ENCODE peak calls at places on chromosomes 16 and 17, in six cellular contexts. H, V, L, D, T and Y are unnamed samples.

GRCh38 chr17:21549107-21549687 is 143.1 kb upstream of the KCNJ18 start:
- DNase-seq in V (peak; percentile 61), D (no peak), T (peak; percentile 73), L (peak; percentile 78), H (no peak), Y (peak; percentile 61)

GRCh38 chr17:58092797-58093385 is 9.7 kb downstream of the DYNLL2 start:
- DNase-seq in D (no peak), H (no peak), V (peak; percentile 41), T (no peak), L (no peak), Y (no peak)

GRCh38 chr16:75385507-75386152 is 47.7 kb downstream of the CFDP1 start:
- DNase-seq in V (peak; percentile 59), L (peak; percentile 93), T (peak; percentile 80), H (peak; percentile 66), D (peak; percentile 33), Y (peak; percentile 73)

GRCh38 chr16:74437-75318 is 2.2 kb upstream of the RHBDF1 start:
- DNase-seq in T (no peak), H (no peak), V (no peak), D (no peak), L (no peak), Y (no peak)

GRCh38 chr17:16158721-16159120 is 56.6 kb downstream of the NCOR1 start:
- DNase-seq in L (peak; percentile 9), H (no peak), T (peak; percentile 38), V (no peak), D (no peak), Y (peak; percentile 33)

GRCh38 chr17:28033972-28034714 is 8.3 kb upstream of the NLK start:
- DNase-seq in D (no peak), T (peak; percentile 95), H (no peak), L (peak; percentile 93), V (peak; percentile 39), Y (peak; percentile 92)

GRCh38 chr16:4097826-4098240 is 18.4 kb downstream of the ADCY9 start:
- DNase-seq in V (no peak), T (no peak), D (no peak), H (no peak), L (no peak), Y (no peak)

GRCh38 chr16:30005341-30006094 is 5.3 kb downstream of the DOC2A start:
- DNase-seq in D (no peak), L (peak; percentile 75), T (no peak), V (no peak), H (peak; percentile 70), Y (no peak)

GRCh38 chr17:77753691-77754265 is 204.7 kb upstream of the TNRC6C start:
- DNase-seq in H (no peak), D (no peak), T (no peak), V (no peak), L (no peak), Y (no peak)

GRCh38 chr17:40178660-40179059 is 1.4 kb downstream of the RAPGEFL1 start:
- DNase-seq in T (no peak), H (no peak), D (no peak), L (no peak), V (no peak), Y (no peak)

GRCh38 chr17:40074871-40075215 is 12.1 kb downstream of the THRA start:
- DNase-seq in V (no peak), L (peak; percentile 43), T (no peak), D (no peak), H (no peak), Y (no peak)

GRCh38 chr16:85123891-85124635 is 11.8 kb upstream of the CIBAR2 start:
- DNase-seq in L (peak; percentile 74), T (peak; percentile 92), D (no peak), V (peak; percentile 71), H (peak; percentile 40), Y (peak; percentile 85)

GRCh38 chr17:14790518-14790917 is 474.6 kb downstream of the PMP22 start:
- DNase-seq in H (peak; percentile 6), V (no peak), L (peak; percentile 29), D (no peak), T (no peak), Y (no peak)

GRCh38 chr16:57082664-57083063 is 9.7 kb upstream of the CPNE2 start:
- DNase-seq in H (no peak), V (no peak), T (no peak), D (no peak), L (no peak), Y (no peak)

GRCh38 chr17:16013943-16014407 is 14.4 kb downstream of the TTC19 start:
- DNase-seq in D (no peak), T (peak; percentile 86), L (peak; percentile 80), H (peak; percentile 24), V (peak; percentile 70), Y (peak; percentile 81)

GRCh38 chr17:7240375-7240774 is 1.1 kb upstream of the PHF23 start:
- DNase-seq in L (no peak), V (no peak), D (no peak), H (no peak), T (no peak), Y (no peak)

GRCh38 chr17:39939588-39940419 is 12.3 kb downstream of the LRRC3C start:
- DNase-seq in V (peak; percentile 76), T (peak; percentile 95), D (peak; percentile 71), L (peak; percentile 93), H (peak; percentile 58), Y (peak; percentile 94)

GRCh38 chr17:64991726-64992125 is 64.8 kb downstream of the GNA13 start:
- DNase-seq in H (no peak), D (no peak), V (no peak), T (no peak), L (no peak), Y (no peak)

GRCh38 chr17:58375811-58376210 is 23.8 kb upstream of the SUPT4H1 start:
- DNase-seq in H (no peak), V (no peak), T (no peak), L (no peak), D (no peak), Y (no peak)

GRCh38 chr17:60989439-60989838 is 311.8 kb downstream of the BCAS3 start:
- DNase-seq in V (no peak), D (no peak), L (no peak), H (no peak), T (no peak), Y (no peak)

GRCh38 chr17:70869402-70870085 is 700.2 kb downstream of the KCNJ2 start:
- DNase-seq in D (no peak), H (peak; percentile 37), T (no peak), V (no peak), L (no peak), Y (no peak)

GRCh38 chr17:1177099-1177996 is 2.4 kb downstream of the ABR start:
- DNase-seq in T (peak; percentile 70), H (no peak), L (peak; percentile 72), V (no peak), D (no peak), Y (peak; percentile 56)

GRCh38 chr16:85136705-85137322 is 24.5 kb upstream of the CIBAR2 start:
- DNase-seq in H (no peak), T (no peak), V (no peak), L (no peak), D (no peak), Y (no peak)

GRCh38 chr16:84082110-84082509 is 34.6 kb downstream of the MBTPS1 start:
- DNase-seq in D (no peak), V (no peak), L (peak; percentile 3), T (no peak), H (no peak), Y (no peak)
- TF ChIP-seq EZH2 in D (no peak), V (no peak), L (no peak), T (no peak), H (no peak), Y (no peak)

DNA sequence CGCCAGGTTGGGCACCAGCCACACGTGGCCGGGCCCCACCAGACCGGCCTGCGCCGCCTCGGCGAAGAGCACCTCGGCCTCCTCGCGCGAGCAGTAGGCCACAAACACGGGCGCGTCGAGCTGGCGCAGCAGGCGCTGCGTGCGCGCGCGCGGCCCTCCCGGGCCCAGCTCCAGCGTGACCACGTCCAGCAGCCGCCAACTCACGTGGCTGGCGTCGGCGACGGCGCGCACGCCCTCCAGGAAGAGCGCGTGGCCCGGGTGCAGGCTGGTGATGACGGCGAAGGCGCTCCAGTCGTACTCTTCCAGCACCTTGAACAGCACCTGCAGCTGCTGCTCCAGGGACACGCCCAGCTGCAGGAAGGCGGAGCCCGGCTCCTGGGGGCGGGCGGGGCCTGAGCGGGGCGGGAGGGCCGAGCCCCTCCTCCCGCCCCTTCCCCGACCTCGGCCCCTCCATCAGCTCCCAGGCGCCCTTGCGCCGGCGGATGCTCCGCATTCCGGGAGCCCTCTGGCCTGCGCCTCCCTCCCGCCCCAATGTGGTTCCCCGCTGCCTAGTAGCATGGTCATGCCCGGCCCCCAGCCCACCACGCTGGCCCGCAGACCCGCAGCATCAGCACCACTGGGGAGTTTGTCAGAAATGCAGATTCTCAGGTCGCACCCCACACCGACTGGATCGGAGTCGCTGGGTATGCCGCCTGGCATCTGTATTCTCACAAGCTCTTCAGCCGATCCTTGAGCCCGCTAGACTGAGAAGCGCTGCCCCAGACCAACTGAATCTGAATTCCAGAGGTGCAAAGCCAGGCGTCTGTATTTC is 7.2 kb downstream of the GRIN2C start:
- DNase-seq in V (peak; percentile 51), D (no peak), L (peak; percentile 45), H (peak; percentile 93), T (peak; percentile 19), Y (no peak)
- H3K4me3 ChIP-seq in V (no peak overlapping the region), D (no peak overlapping the region), L (no peak overlapping the region), H (peak overlapping the region; percentile 48), T (no peak overlapping the region), Y (no peak overlapping the region)

GRCh38 chr17:48634446-48635208 is 8.5 kb upstream of the HOXB9 start:
- DNase-seq in T (no peak), V (no peak), D (no peak), H (peak; percentile 1), L (no peak), Y (no peak)

GRCh38 chr17:48631693-48632578 is 5.8 kb upstream of the HOXB9 start:
- DNase-seq in V (no peak), H (no peak), L (no peak), T (no peak), D (no peak), Y (no peak)

GRCh38 chr17:48633266-48633816 is 7.2 kb upstream of the HOXB9 start:
- DNase-seq in H (no peak), L (no peak), V (no peak), T (no peak), D (no peak), Y (no peak)

GRCh38 chr17:48630925-48631692 is 5.0 kb upstream of the HOXB9 start:
- DNase-seq in T (no peak), L (no peak), V (no peak), D (no peak), H (no peak), Y (no peak)

GRCh38 chr17:48632579-48633265 is 6.6 kb upstream of the HOXB9 start:
- DNase-seq in L (no peak), D (no peak), H (no peak), T (no peak), V (no peak), Y (no peak)
- TF ChIP-seq EZH2 in L (peak; percentile 29), D (no peak), H (no peak), T (no peak), V (no peak), Y (no peak)

GRCh38 chr17:80477647-80478478 is 1.5 kb upstream of the NPTX1 start:
- DNase-seq in T (peak; percentile 46), D (no peak), V (peak; percentile 35), L (peak; percentile 83), H (peak; percentile 91), Y (no peak)

GRCh38 chr17:80480248-80480647 is 3.8 kb upstream of the NPTX1 start:
- DNase-seq in L (no peak), D (no peak), H (no peak), V (no peak), T (no peak), Y (no peak)

GRCh38 chr17:80479246-80479566 is 2.8 kb upstream of the NPTX1 start:
- DNase-seq in V (no peak), D (no peak), H (no peak), T (no peak), L (no peak), Y (no peak)

GRCh38 chr17:80476877-80477646 is 655 bp upstream of the NPTX1 start:
- DNase-seq in L (peak; percentile 33), V (no peak), D (no peak), H (peak; percentile 60), T (no peak), Y (no peak)

GRCh38 chr17:80478487-80479245 is 2.3 kb upstream of the NPTX1 start:
- DNase-seq in H (peak; percentile 53), L (peak; percentile 30), V (no peak), D (no peak), T (no peak), Y (no peak)
- H3K4me3 ChIP-seq in H (peak overlapping the region; percentile 54), L (peak overlapping the region; percentile 49), V (no peak overlapping the region), D (no peak overlapping the region), T (peak overlapping the region; percentile 42), Y (peak overlapping the region; percentile 44)